ENCODE peak calls at places on chromosomes 6 and 20, in ten cellular contexts. R is left cardiac atrium; O is activated naive CD4-positive, alpha-beta T cell treated with Interleukin-2 at 50 U/mL for 16 hours; L is tibial artery; U is RWPE2; T is stimulated activated naive CD4-positive, alpha-beta T cell treated with Interleukin-2 at 50 U/mL for 16 hours; V is activated naive CD8-positive, alpha-beta T cell treated with anti-CD3 and anti-CD28 coated beads for 36 hours; D is stimulated activated CD4-positive, alpha-beta T cell treated with anti-CD3 and anti-CD28 coated beads, Interleukin-15, amount 100 ng/mL, for 24 hours; N is NCI-H748 treated with DMSO at 0.1 percent for 48 hours; W is T-helper 2 cell. K is an unnamed sample.

GRCh38 chr6:106089981-106090380 is 3.8 kb downstream of the PRDM1 start:
- DNase-seq in R (no peak), O (no peak), L (no peak), U (no peak), T (no peak), V (no peak), D (no peak), N (no peak), W (no peak), K (no peak)

GRCh38 chr6:88626460-88626859 is 337.0 kb downstream of the RNGTT start:
- DNase-seq in R (no peak), O (no peak), L (no peak), U (no peak), T (no peak), V (no peak), D (no peak), N (peak; percentile 70), W (no peak), K (no peak)

GRCh38 chr20:50073500-50073899 is 39.5 kb downstream of the UBE2V1 start:
- DNase-seq in R (no peak), O (no peak), L (no peak), U (no peak), T (no peak), V (no peak), D (no peak), N (no peak), W (no peak), K (no peak)

GRCh38 chr6:3119040-3119723 is 671 bp downstream of the BPHL start:
- DNase-seq in R (no peak), O (no peak), L (no peak), U (no peak), T (no peak), V (no peak), D (no peak), N (peak; percentile 32), W (no peak), K (no peak)

GRCh38 chr6:138052783-138053182 is 54.4 kb downstream of the PERP start:
- DNase-seq in R (no peak), O (no peak), L (no peak), U (no peak), T (no peak), V (no peak), D (no peak), N (no peak), W (no peak), K (no peak)

GRCh38 chr6:30124391-30124790 is 11.5 kb upstream of the TRIM31 start:
- DNase-seq in R (no peak), O (no peak), L (no peak), U (no peak), T (no peak), V (no peak), D (no peak), N (no peak), W (no peak), K (no peak)

GRCh38 chr6:163529605-163530004 is 115.1 kb downstream of the QKI start:
- DNase-seq in R (no peak), O (no peak), L (no peak), U (no peak), T (no peak), V (no peak), D (no peak), N (no peak), W (no peak), K (no peak)

GRCh38 chr6:93663111-93663510 is 243.8 kb upstream of the EPHA7 start:
- DNase-seq in R (no peak), O (no peak), L (no peak), U (no peak), T (no peak), V (no peak), D (no peak), N (no peak), W (no peak), K (no peak)

GRCh38 chr6:53043626-53044025 is 21.6 kb upstream of the FBXO9 start:
- DNase-seq in R (no peak), O (no peak), L (no peak), U (no peak), T (no peak), V (no peak), D (no peak), N (no peak), W (no peak), K (no peak)